ENCODE peak calls at places on chromosomes 12 and 14, in nine cellular contexts. One of them, this sample, is unnamed.

GRCh38 chr12:92438641-92439396 is 264.0 kb upstream of the PLEKHG7 start:
- DNase-seq in esophagus muscularis mucosa: no peak
- DNase-seq in body of pancreas: no peak
- DNase-seq in GM12891: no peak
- DNase-seq in lower leg skin: no peak
- DNase-seq in esophagus squamous epithelium: no peak
- DNase-seq in suprapubic skin: no peak
- DNase-seq in A549: no peak
- DNase-seq in HepG2: no peak
- DNase-seq in this sample: no peak

GRCh38 chr12:117027251-117028086 is 71.7 kb downstream of the TESC start:
- DNase-seq in suprapubic skin: no peak
- DNase-seq in esophagus muscularis mucosa: no peak
- DNase-seq in body of pancreas: no peak
- DNase-seq in HepG2: no peak
- DNase-seq in esophagus squamous epithelium: no peak
- DNase-seq in lower leg skin: peak; percentile 75
- DNase-seq in GM12891: no peak
- DNase-seq in A549: no peak
- DNase-seq in this sample: no peak

GRCh38 chr14:103629503-103630121 is 601 bp downstream of the KLC1 start:
- DNase-seq in A549: no peak
- DNase-seq in body of pancreas: peak; percentile 45
- DNase-seq in suprapubic skin: peak; percentile 80
- DNase-seq in HepG2: no peak
- DNase-seq in lower leg skin: peak; percentile 93
- DNase-seq in esophagus muscularis mucosa: no peak
- DNase-seq in esophagus squamous epithelium: no peak
- DNase-seq in GM12891: peak; percentile 73
- DNase-seq in this sample: peak; percentile 49

GRCh38 chr12:12548713-12549112 is 13.9 kb downstream of the DUSP16 start:
- DNase-seq in A549: no peak
- DNase-seq in esophagus muscularis mucosa: no peak
- DNase-seq in body of pancreas: no peak
- DNase-seq in suprapubic skin: no peak
- DNase-seq in lower leg skin: no peak
- DNase-seq in GM12891: no peak
- DNase-seq in HepG2: no peak
- DNase-seq in esophagus squamous epithelium: no peak
- DNase-seq in this sample: no peak

GRCh38 chr12:11681211-11681610 is 31.7 kb downstream of the ETV6 start:
- DNase-seq in A549: no peak
- DNase-seq in esophagus squamous epithelium: no peak
- DNase-seq in suprapubic skin: no peak
- DNase-seq in lower leg skin: no peak
- DNase-seq in esophagus muscularis mucosa: no peak
- DNase-seq in HepG2: no peak
- DNase-seq in body of pancreas: no peak
- DNase-seq in GM12891: no peak
- DNase-seq in this sample: no peak

GRCh38 chr14:53715390-53715730 is 241.3 kb downstream of the BMP4 start:
- DNase-seq in esophagus muscularis mucosa: no peak
- DNase-seq in A549: peak; percentile 20
- DNase-seq in HepG2: peak; percentile 77
- DNase-seq in body of pancreas: no peak
- DNase-seq in lower leg skin: no peak
- DNase-seq in esophagus squamous epithelium: no peak
- DNase-seq in suprapubic skin: no peak
- DNase-seq in GM12891: no peak
- DNase-seq in this sample: peak; percentile 1

GRCh38 chr12:56601503-56601902 is 28.6 kb downstream of the BAZ2A start:
- DNase-seq in lower leg skin: no peak
- DNase-seq in esophagus muscularis mucosa: no peak
- DNase-seq in GM12891: no peak
- DNase-seq in A549: peak; percentile 43
- DNase-seq in suprapubic skin: no peak
- DNase-seq in HepG2: no peak
- DNase-seq in body of pancreas: no peak
- DNase-seq in esophagus squamous epithelium: no peak
- DNase-seq in this sample: no peak

GRCh38 chr12:88142610-88142991 is 494 bp downstream of the TMTC3 start:
- DNase-seq in body of pancreas: peak; percentile 17
- DNase-seq in GM12891: no peak
- DNase-seq in HepG2: peak; percentile 2
- DNase-seq in lower leg skin: peak; percentile 88
- DNase-seq in suprapubic skin: peak; percentile 68
- DNase-seq in esophagus squamous epithelium: no peak
- DNase-seq in esophagus muscularis mucosa: no peak
- DNase-seq in A549: peak; percentile 6
- DNase-seq in this sample: no peak

GRCh38 chr12:49963976-49964815 is 2.5 kb downstream of the AQP5 start:
- DNase-seq in A549: no peak
- DNase-seq in GM12891: no peak
- DNase-seq in suprapubic skin: no peak
- DNase-seq in HepG2: no peak
- DNase-seq in esophagus squamous epithelium: no peak
- DNase-seq in lower leg skin: no peak
- DNase-seq in body of pancreas: no peak
- DNase-seq in esophagus muscularis mucosa: no peak
- DNase-seq in this sample: no peak

GRCh38 chr12:5295966-5296365 is 135.9 kb upstream of the NTF3 start:
- DNase-seq in body of pancreas: no peak
- DNase-seq in suprapubic skin: no peak
- DNase-seq in A549: no peak
- DNase-seq in lower leg skin: no peak
- DNase-seq in HepG2: no peak
- DNase-seq in esophagus muscularis mucosa: no peak
- DNase-seq in GM12891: no peak
- DNase-seq in esophagus squamous epithelium: no peak
- DNase-seq in this sample: no peak

GRCh38 chr12:66061557-66062279 is 68.8 kb downstream of the LLPH start:
- DNase-seq in body of pancreas: no peak
- DNase-seq in A549: no peak
- DNase-seq in GM12891: no peak
- DNase-seq in suprapubic skin: no peak
- DNase-seq in esophagus muscularis mucosa: peak; percentile 57
- DNase-seq in HepG2: no peak
- DNase-seq in lower leg skin: no peak
- DNase-seq in esophagus squamous epithelium: no peak
- DNase-seq in this sample: no peak

GRCh38 chr14:77582511-77582910 is 33.9 kb downstream of the SPTLC2 start:
- DNase-seq in body of pancreas: no peak
- DNase-seq in suprapubic skin: no peak
- DNase-seq in esophagus muscularis mucosa: peak; percentile 55
- DNase-seq in A549: no peak
- DNase-seq in HepG2: no peak
- DNase-seq in GM12891: no peak
- DNase-seq in lower leg skin: no peak
- DNase-seq in esophagus squamous epithelium: no peak
- DNase-seq in this sample: no peak

GRCh38 chr12:98653866-98654493 is 8.9 kb downstream of the APAF1 start:
- DNase-seq in esophagus squamous epithelium: no peak
- DNase-seq in suprapubic skin: no peak
- DNase-seq in body of pancreas: no peak
- DNase-seq in A549: peak; percentile 77
- DNase-seq in esophagus muscularis mucosa: no peak
- DNase-seq in lower leg skin: no peak
- DNase-seq in HepG2: peak; percentile 68
- DNase-seq in GM12891: no peak
- DNase-seq in this sample: no peak

GRCh38 chr12:94982456-94982855 is 21.0 kb downstream of the NDUFA12 start:
- DNase-seq in esophagus muscularis mucosa: no peak
- DNase-seq in lower leg skin: no peak
- DNase-seq in body of pancreas: no peak
- DNase-seq in A549: no peak
- DNase-seq in GM12891: no peak
- DNase-seq in esophagus squamous epithelium: no peak
- DNase-seq in HepG2: no peak
- DNase-seq in suprapubic skin: no peak
- DNase-seq in this sample: no peak

GRCh38 chr12:9347328-9348127 is 139.3 kb upstream of the PZP start:
- DNase-seq in A549: no peak
- DNase-seq in GM12891: no peak
- DNase-seq in lower leg skin: no peak
- DNase-seq in body of pancreas: no peak
- DNase-seq in esophagus squamous epithelium: no peak
- DNase-seq in suprapubic skin: no peak
- DNase-seq in HepG2: no peak
- DNase-seq in esophagus muscularis mucosa: no peak
- DNase-seq in this sample: no peak

DNA sequence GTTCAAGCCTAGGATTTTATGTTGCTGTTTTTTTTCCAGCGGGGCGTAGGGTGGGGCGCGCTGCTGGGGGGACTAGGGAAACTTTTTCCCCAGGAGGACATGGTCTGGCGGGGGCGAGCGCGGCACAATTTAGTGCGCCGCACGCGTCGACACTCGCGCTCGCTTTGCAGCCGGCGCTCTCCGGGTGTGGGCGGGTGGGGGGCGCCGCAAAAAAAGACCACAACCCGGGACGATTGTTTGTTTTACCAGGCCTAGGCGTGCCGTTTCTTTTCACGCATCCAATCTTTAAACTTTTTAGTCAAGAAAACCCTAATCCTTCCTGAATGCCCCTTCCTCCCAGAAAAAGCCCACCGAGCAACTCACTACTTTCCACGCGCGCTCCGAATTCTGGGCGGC is 865 bp upstream of the ZFP36L1 start:
- DNase-seq in GM12891: no peak
- DNase-seq in esophagus muscularis mucosa: no peak
- DNase-seq in suprapubic skin: no peak
- DNase-seq in A549: no peak
- DNase-seq in body of pancreas: no peak
- DNase-seq in esophagus squamous epithelium: no peak
- DNase-seq in lower leg skin: no peak
- DNase-seq in HepG2: no peak
- DNase-seq in this sample: no peak
- TF ChIP-seq POLR2A in GM12891: no peak
- TF ChIP-seq POLR2A in esophagus muscularis mucosa: no peak
- TF ChIP-seq POLR2A in suprapubic skin: no peak
- TF ChIP-seq POLR2A in A549: peak; percentile 2
- TF ChIP-seq POLR2A in body of pancreas: no peak
- TF ChIP-seq POLR2A in esophagus squamous epithelium: no peak
- TF ChIP-seq POLR2A in lower leg skin: no peak
- TF ChIP-seq POLR2A in HepG2: no peak
- TF ChIP-seq POLR2A in this sample: no peak

GRCh38 chr14:32941668-32942065 is 3.0 kb downstream of the NPAS3 start:
- DNase-seq in esophagus muscularis mucosa: no peak
- DNase-seq in lower leg skin: no peak
- DNase-seq in suprapubic skin: no peak
- DNase-seq in body of pancreas: no peak
- DNase-seq in GM12891: no peak
- DNase-seq in HepG2: no peak
- DNase-seq in A549: no peak
- DNase-seq in esophagus squamous epithelium: no peak
- DNase-seq in this sample: no peak

GRCh38 chr14:32938719-32939253 is at the start of gene NPAS3:
- DNase-seq in esophagus muscularis mucosa: no peak
- DNase-seq in GM12891: no peak
- DNase-seq in body of pancreas: peak; percentile 23
- DNase-seq in HepG2: no peak
- DNase-seq in A549: no peak
- DNase-seq in lower leg skin: no peak
- DNase-seq in suprapubic skin: no peak
- DNase-seq in esophagus squamous epithelium: no peak
- DNase-seq in this sample: peak; percentile 51

GRCh38 chr14:32940066-32940651 is 1.5 kb downstream of the NPAS3 start:
- DNase-seq in A549: no peak
- DNase-seq in HepG2: no peak
- DNase-seq in lower leg skin: no peak
- DNase-seq in body of pancreas: no peak
- DNase-seq in GM12891: no peak
- DNase-seq in esophagus squamous epithelium: no peak
- DNase-seq in suprapubic skin: no peak
- DNase-seq in esophagus muscularis mucosa: no peak
- DNase-seq in this sample: peak; percentile 66

GRCh38 chr14:32940711-32941667 is 2.3 kb downstream of the NPAS3 start:
- DNase-seq in HepG2: no peak
- DNase-seq in body of pancreas: no peak
- DNase-seq in lower leg skin: no peak
- DNase-seq in esophagus squamous epithelium: no peak
- DNase-seq in suprapubic skin: no peak
- DNase-seq in A549: no peak
- DNase-seq in esophagus muscularis mucosa: no peak
- DNase-seq in GM12891: no peak
- DNase-seq in this sample: no peak

DNA sequence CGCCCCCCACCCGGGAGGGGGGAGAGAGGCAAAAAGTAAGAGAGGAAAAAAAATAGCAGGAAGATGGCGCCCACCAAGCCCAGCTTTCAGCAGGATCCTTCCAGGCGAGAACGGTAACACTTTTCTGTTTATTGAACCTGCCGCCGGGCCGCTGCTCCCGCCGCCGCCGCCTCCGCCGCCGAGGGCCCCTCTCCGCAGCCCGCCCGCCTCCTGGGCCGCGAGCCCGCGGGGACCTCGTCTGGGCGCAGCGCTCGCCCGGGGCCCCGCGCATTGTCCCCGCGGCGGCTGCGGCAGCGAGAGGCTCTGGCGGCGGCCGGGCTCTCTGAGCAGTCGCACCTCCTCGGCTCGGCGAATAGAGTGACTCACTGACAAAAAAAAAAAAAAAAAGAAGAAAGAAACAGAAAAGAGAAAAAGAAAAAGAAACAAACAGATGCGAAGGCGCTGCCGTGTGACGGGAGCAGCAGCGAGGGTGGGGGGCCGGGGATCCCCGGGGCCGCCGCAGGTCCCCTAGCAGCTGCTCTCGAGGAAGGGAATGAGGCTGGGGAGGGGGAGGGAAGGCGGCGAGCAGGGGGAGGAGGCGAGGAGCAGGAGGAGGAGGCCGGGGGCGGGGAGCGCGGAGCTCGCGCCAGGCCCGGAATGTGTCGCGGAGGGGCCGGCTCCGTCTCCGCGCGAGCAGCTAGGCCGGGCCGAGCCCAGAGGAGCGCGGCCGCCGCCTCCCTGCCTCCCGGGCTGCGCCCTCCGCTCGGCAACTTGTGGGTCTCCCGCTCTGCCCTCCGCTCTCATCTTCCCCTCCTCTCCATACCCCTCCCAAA is 781 bp downstream of the NPAS3 start:
- DNase-seq in HepG2: no peak
- DNase-seq in GM12891: no peak
- DNase-seq in suprapubic skin: peak; percentile 83
- DNase-seq in esophagus squamous epithelium: no peak
- DNase-seq in A549: no peak
- DNase-seq in lower leg skin: peak; percentile 96
- DNase-seq in body of pancreas: peak; percentile 79
- DNase-seq in esophagus muscularis mucosa: no peak
- DNase-seq in this sample: peak; percentile 88
- TF ChIP-seq POLR2A in HepG2: no peak
- TF ChIP-seq POLR2A in GM12891: no peak
- TF ChIP-seq POLR2A in suprapubic skin: no peak
- TF ChIP-seq POLR2A in esophagus squamous epithelium: no peak
- TF ChIP-seq POLR2A in A549: no peak
- TF ChIP-seq POLR2A in lower leg skin: no peak
- TF ChIP-seq POLR2A in body of pancreas: peak; percentile 58
- TF ChIP-seq POLR2A in esophagus muscularis mucosa: no peak
- TF ChIP-seq POLR2A in this sample: peak; percentile 52

GRCh38 chr12:32252199-32253073 is 145.8 kb downstream of the BICD1 start:
- DNase-seq in esophagus squamous epithelium: no peak
- DNase-seq in A549: no peak
- DNase-seq in HepG2: no peak
- DNase-seq in GM12891: no peak
- DNase-seq in esophagus muscularis mucosa: no peak
- DNase-seq in body of pancreas: no peak
- DNase-seq in lower leg skin: no peak
- DNase-seq in suprapubic skin: no peak
- DNase-seq in this sample: no peak
- TF ChIP-seq POLR2A in esophagus squamous epithelium: no peak
- TF ChIP-seq POLR2A in A549: no peak
- TF ChIP-seq POLR2A in HepG2: no peak
- TF ChIP-seq POLR2A in GM12891: no peak
- TF ChIP-seq POLR2A in esophagus muscularis mucosa: no peak
- TF ChIP-seq POLR2A in body of pancreas: no peak
- TF ChIP-seq POLR2A in lower leg skin: no peak
- TF ChIP-seq POLR2A in suprapubic skin: no peak
- TF ChIP-seq POLR2A in this sample: no peak

GRCh38 chr12:82686223-82687019 is at the start of gene TMTC2:
- DNase-seq in body of pancreas: peak; percentile 95
- DNase-seq in suprapubic skin: peak; percentile 94
- DNase-seq in lower leg skin: peak; percentile 98
- DNase-seq in A549: peak; percentile 89
- DNase-seq in HepG2: peak; percentile 62
- DNase-seq in GM12891: peak; percentile 76
- DNase-seq in esophagus muscularis mucosa: peak; percentile 95
- DNase-seq in esophagus squamous epithelium: peak; percentile 44
- DNase-seq in this sample: peak; percentile 74
- TF ChIP-seq POLR2A in body of pancreas: peak; percentile 82
- TF ChIP-seq POLR2A in suprapubic skin: no peak
- TF ChIP-seq POLR2A in lower leg skin: no peak
- TF ChIP-seq POLR2A in A549: peak; percentile 37
- TF ChIP-seq POLR2A in HepG2: no peak
- TF ChIP-seq POLR2A in GM12891: peak; percentile 39
- TF ChIP-seq POLR2A in esophagus muscularis mucosa: no peak
- TF ChIP-seq POLR2A in esophagus squamous epithelium: peak; percentile 79
- TF ChIP-seq POLR2A in this sample: peak; percentile 41

This sample was measured in H54.